ENCODE peak calls at places on chromosome 14, in five cellular contexts. E is left ventricle myocardium inferior, R is left cardiac atrium, J is H54, P is mesothelial cell of epicardium. N is an unnamed sample.

GRCh38 chr14:93078830-93079229 is 36.9 kb downstream of the ITPK1 start:
- DNase-seq in J (no peak), E (no peak), P (no peak), R (no peak), N (no peak)

GRCh38 chr14:56199976-56200577 is 81.9 kb downstream of the PELI2 start:
- DNase-seq in J (no peak), E (no peak), P (no peak), R (no peak), N (no peak)

GRCh38 chr14:64388533-64389243 is 535 bp downstream of the MTHFD1 start:
- DNase-seq in R (no peak), P (peak; percentile 20), J (no peak), E (peak; percentile 19), N (no peak)

GRCh38 chr14:103528512-103529382 is at the start of gene TRMT61A:
- DNase-seq in P (peak; percentile 76), J (peak; percentile 98), E (peak; percentile 91), R (peak; percentile 89), N (peak; percentile 92)

GRCh38 chr14:93458234-93458633 is 27.5 kb downstream of the UNC79 start:
- DNase-seq in P (no peak), J (no peak), R (no peak), E (no peak), N (no peak)

GRCh38 chr14:72060460-72060859 is 128.2 kb downstream of the RGS6 start:
- DNase-seq in E (no peak), P (no peak), R (no peak), J (no peak), N (no peak)

GRCh38 chr14:90642239-90642717 is 174.0 kb downstream of the TTC7B start:
- DNase-seq in E (no peak), R (no peak), J (no peak), P (no peak), N (no peak)

GRCh38 chr14:53703457-53703856 is 253.2 kb downstream of the BMP4 start:
- DNase-seq in R (no peak), P (no peak), J (no peak), E (no peak), N (no peak)

GRCh38 chr14:35213869-35214387 is 78.3 kb upstream of the PSMA6 start:
- DNase-seq in P (no peak), E (no peak), J (peak; percentile 6), R (no peak), N (no peak)

GRCh38 chr14:58954874-58955273 is 233.6 kb upstream of the DAAM1 start:
- DNase-seq in E (no peak), P (no peak), J (no peak), R (no peak), N (no peak)

GRCh38 chr14:24298892-24299254 is 707 bp downstream of the DHRS1 start:
- DNase-seq in P (no peak), R (no peak), J (peak; percentile 79), E (no peak), N (no peak)

GRCh38 chr14:53265025-53265424 is 111.9 kb upstream of the DDHD1 start:
- DNase-seq in E (no peak), R (no peak), J (no peak), P (no peak), N (no peak)

GRCh38 chr14:89201645-89202044 is 215.4 kb downstream of the FOXN3 start:
- DNase-seq in E (no peak), P (no peak), R (no peak), J (no peak), N (no peak)

GRCh38 chr14:101966742-101967141 is 2.4 kb downstream of the DYNC1H1 start:
- DNase-seq in J (no peak), P (no peak), E (no peak), R (no peak), N (no peak)

GRCh38 chr14:69519701-69520100 is 35.2 kb downstream of the PLEKHD1 start:
- DNase-seq in P (no peak), J (no peak), E (no peak), R (no peak), N (no peak)

GRCh38 chr14:62301911-62302310 is 539.7 kb downstream of the SNAPC1 start:
- DNase-seq in P (no peak), R (no peak), J (no peak), E (no peak), N (no peak)

GRCh38 chr14:68981539-68981976 is 2.5 kb upstream of the ACTN1 start:
- DNase-seq in P (no peak), E (no peak), J (no peak), R (no peak), N (no peak)

GRCh38 chr14:89845346-89845745 is 109.2 kb downstream of the EFCAB11 start:
- DNase-seq in E (no peak), R (no peak), J (no peak), P (no peak), N (no peak)

GRCh38 chr14:55789442-55789841 is 209.4 kb downstream of the KTN1 start:
- DNase-seq in E (no peak), P (no peak), J (no peak), R (no peak), N (no peak)

GRCh38 chr14:91155626-91156089 is 41.8 kb downstream of the DGLUCY start:
- DNase-seq in P (no peak), E (no peak), J (no peak), R (no peak), N (no peak)

GRCh38 chr14:68848253-68848652 is 55.4 kb upstream of the ZFP36L1 start:
- DNase-seq in E (no peak), R (no peak), J (no peak), P (no peak), N (no peak)

GRCh38 chr14:63713765-63714164 is 14.1 kb downstream of the SGPP1 start:
- DNase-seq in P (no peak), J (peak; percentile 12), R (no peak), E (no peak), N (no peak)

GRCh38 chr14:39318574-39318973 is 84.9 kb downstream of the MIA2 start:
- DNase-seq in J (no peak), R (no peak), P (no peak), E (no peak), N (no peak)

GRCh38 chr14:95143813-95144620 is 13.3 kb downstream of the DICER1 start:
- DNase-seq in R (no peak), E (no peak), P (no peak), J (no peak), N (no peak)

GRCh38 chr14:33465952-33466700 is 484.7 kb downstream of the EGLN3 start:
- DNase-seq in J (no peak), P (no peak), R (no peak), E (no peak), N (no peak)

GRCh38 chr14:20499881-20500280 is 5.5 kb upstream of the RNASE10 start:
- DNase-seq in J (no peak), E (no peak), R (no peak), P (no peak), N (no peak)

GRCh38 chr14:93263416-93263815 is 56.4 kb downstream of the UBR7 start:
- DNase-seq in R (no peak), P (no peak), J (no peak), E (no peak), N (no peak)

GRCh38 chr14:99546230-99546879 is 57.7 kb downstream of the CCDC85C start:
- DNase-seq in R (no peak), J (no peak), E (no peak), P (no peak), N (no peak)

GRCh38 chr14:92503756-92504491 is 9.7 kb upstream of the RIN3 start:
- DNase-seq in E (no peak), P (no peak), R (no peak), J (peak; percentile 81), N (no peak)

GRCh38 chr14:32075636-32076277 is 1.3 kb upstream of the ARHGAP5 start:
- DNase-seq in E (peak; percentile 53), J (peak; percentile 20), R (peak; percentile 71), P (peak; percentile 25), N (peak; percentile 29)

GRCh38 chr14:70317091-70317968 is 42.2 kb downstream of the COX16 start:
- DNase-seq in J (no peak), P (no peak), R (no peak), E (no peak), N (no peak)

GRCh38 chr14:56117765-56118610 is at the start of gene PELI2:
- DNase-seq in E (peak; percentile 80), P (peak; percentile 72), R (peak; percentile 83), J (peak; percentile 28), N (peak; percentile 91)

N was measured in ovary.